ENCODE peak calls at places on chromosome 20, in nine cellular contexts. O is Karpas-422, E is MM.1S, C is GM23248, W is hepatocyte, A is PC-9, D is OCI-LY7, Y is HCT116, Q is GM23338. B is an unnamed sample.

GRCh38 chr20:37333130-37333847 is 12.7 kb upstream of the SRC start:
- DNase-seq in O (no peak), A (no peak), D (no peak), W (no peak), E (no peak), C (no peak), Q (no peak), Y (no peak), B (no peak)

GRCh38 chr20:44181611-44182010 is 5.4 kb downstream of the JPH2 start:
- DNase-seq in O (no peak), A (no peak), D (no peak), Y (no peak), E (no peak), W (no peak), Q (no peak), C (no peak), B (no peak)

GRCh38 chr20:44532248-44532980 is 10.5 kb upstream of the SERINC3 start:
- DNase-seq in A (no peak), Y (no peak), C (peak; percentile 45), O (no peak), Q (no peak), E (no peak), W (no peak), D (no peak), B (peak; percentile 25)

GRCh38 chr20:60024801-60025200 is 66.6 kb downstream of the CDH26 start:
- DNase-seq in W (no peak), Y (no peak), O (no peak), D (no peak), A (no peak), C (no peak), E (no peak), Q (peak; percentile 58), B (no peak)

GRCh38 chr20:20414640-20415274 is 46.9 kb downstream of the INSM1 start:
- DNase-seq in A (no peak), W (no peak), Y (no peak), E (no peak), C (no peak), D (no peak), Q (no peak), O (no peak), B (no peak)

GRCh38 chr20:33165416-33166055 is 2.4 kb upstream of the BPIFA2 start:
- DNase-seq in Q (no peak), O (no peak), C (no peak), E (no peak), W (no peak), A (peak; percentile 42), D (no peak), Y (no peak), B (no peak)

GRCh38 chr20:47124235-47124717 is 229.6 kb downstream of the EYA2 start:
- DNase-seq in E (no peak), A (no peak), W (no peak), C (peak; percentile 32), Q (no peak), O (no peak), Y (no peak), D (no peak), B (no peak)

GRCh38 chr20:10448270-10449156 is 13.4 kb downstream of the SLX4IP start:
- DNase-seq in C (peak; percentile 44), W (no peak), D (no peak), A (no peak), Y (no peak), E (no peak), O (peak; percentile 66), Q (no peak), B (no peak)

GRCh38 chr20:58700823-58701222 is 8.2 kb downstream of the NPEPL1 start:
- DNase-seq in C (no peak), E (no peak), W (no peak), Y (no peak), D (no peak), Q (no peak), A (no peak), O (no peak), B (no peak)

GRCh38 chr20:47276856-47277541 is 79.5 kb downstream of the ZMYND8 start:
- DNase-seq in C (peak; percentile 85), D (no peak), O (no peak), A (no peak), Q (no peak), Y (no peak), W (no peak), E (no peak), B (no peak)

GRCh38 chr20:23151885-23152284 is 65.8 kb upstream of the CD93 start:
- DNase-seq in Y (no peak), E (no peak), W (peak; percentile 32), A (no peak), Q (no peak), D (no peak), C (peak; percentile 51), O (no peak), B (no peak)

GRCh38 chr20:20362774-20363435 is 5.0 kb upstream of the INSM1 start:
- DNase-seq in A (no peak), Y (no peak), E (no peak), D (no peak), Q (peak; percentile 84), O (no peak), W (peak; percentile 17), C (peak; percentile 10), B (no peak)

GRCh38 chr20:12699374-12700228 is 309.2 kb upstream of the SPTLC3 start:
- DNase-seq in O (no peak), C (no peak), W (peak; percentile 41), A (no peak), Y (no peak), E (no peak), Q (no peak), D (no peak), B (no peak)

GRCh38 chr20:57779401-57780003 is 69.7 kb upstream of the PMEPA1 start:
- DNase-seq in E (no peak), A (peak; percentile 49), C (no peak), Y (no peak), Q (peak; percentile 17), W (peak; percentile 64), O (no peak), D (no peak), B (peak; percentile 88)

GRCh38 chr20:23666698-23667097 is 22.1 kb downstream of the CST4 start:
- DNase-seq in Y (no peak), A (no peak), O (no peak), D (no peak), Q (no peak), E (no peak), C (no peak), W (no peak), B (no peak)

GRCh38 chr20:52056203-52057062 is 135.1 kb downstream of the ZFP64 start:
- DNase-seq in E (no peak), Q (no peak), O (no peak), W (no peak), C (peak; percentile 90), A (no peak), D (no peak), Y (peak; percentile 7), B (peak; percentile 99)

GRCh38 chr20:52064936-52065335 is 126.6 kb downstream of the ZFP64 start:
- DNase-seq in D (no peak), C (no peak), O (no peak), E (no peak), W (no peak), Q (no peak), Y (no peak), A (no peak), B (no peak)

GRCh38 chr20:52062452-52063209 is 128.9 kb downstream of the ZFP64 start:
- DNase-seq in O (no peak), E (no peak), A (no peak), D (no peak), Y (no peak), W (no peak), C (no peak), Q (no peak), B (no peak)

GRCh38 chr20:52060794-52061714 is 130.5 kb downstream of the ZFP64 start:
- DNase-seq in A (no peak), C (peak; percentile 27), Q (peak; percentile 81), Y (peak; percentile 12), W (peak; percentile 68), D (no peak), O (no peak), E (no peak), B (peak; percentile 84)
- H3K9me2 ChIP-seq in A (no peaks in the 10 kb centered on the region), C (no peaks in the 10 kb centered on the region), Q (no peaks in the 10 kb centered on the region), Y (no peaks in the 10 kb centered on the region), W (no peaks in the 10 kb centered on the region), D (no peaks in the 10 kb centered on the region), O (no peaks in the 10 kb centered on the region), E (no peaks in the 10 kb centered on the region), B (no peaks in the 10 kb centered on the region)

GRCh38 chr20:3804781-3805180 is 8.7 kb downstream of the CDC25B start:
- DNase-seq in Y (no peak), A (no peak), C (no peak), O (no peak), Q (no peak), E (no peak), W (no peak), D (no peak), B (no peak)
- H3K4me1 ChIP-seq in Y (peaks cover 76% of the 10 kb centered on the region), A (peaks cover 38% of the 10 kb centered on the region), C (peaks cover 38% of the 10 kb centered on the region), O (peaks cover 7% of the 10 kb centered on the region), Q (peaks cover 28% of the 10 kb centered on the region), E (peaks cover 7% of the 10 kb centered on the region), W (peaks cover 33% of the 10 kb centered on the region), D (peaks cover 19% of the 10 kb centered on the region), B (peaks cover 42% of the 10 kb centered on the region)

GRCh38 chr20:17343631-17344447 is 117.0 kb downstream of the PCSK2 start:
- DNase-seq in W (no peak), Q (no peak), Y (no peak), C (peak; percentile 77), O (no peak), A (no peak), E (no peak), D (no peak), B (no peak)

GRCh38 chr20:17344775-17345174 is 117.9 kb downstream of the PCSK2 start:
- DNase-seq in D (no peak), Y (no peak), Q (no peak), W (no peak), A (no peak), E (no peak), O (no peak), C (peak; percentile 24), B (no peak)

GRCh38 chr20:17343091-17343490 is 116.3 kb downstream of the PCSK2 start:
- DNase-seq in A (no peak), D (no peak), Y (no peak), C (peak; percentile 29), E (no peak), W (no peak), O (no peak), Q (no peak), B (no peak)

GRCh38 chr20:17334866-17335412 is 108.1 kb downstream of the PCSK2 start:
- DNase-seq in Y (no peak), A (no peak), W (no peak), D (no peak), O (no peak), E (no peak), Q (no peak), C (no peak), B (no peak)

DNA sequence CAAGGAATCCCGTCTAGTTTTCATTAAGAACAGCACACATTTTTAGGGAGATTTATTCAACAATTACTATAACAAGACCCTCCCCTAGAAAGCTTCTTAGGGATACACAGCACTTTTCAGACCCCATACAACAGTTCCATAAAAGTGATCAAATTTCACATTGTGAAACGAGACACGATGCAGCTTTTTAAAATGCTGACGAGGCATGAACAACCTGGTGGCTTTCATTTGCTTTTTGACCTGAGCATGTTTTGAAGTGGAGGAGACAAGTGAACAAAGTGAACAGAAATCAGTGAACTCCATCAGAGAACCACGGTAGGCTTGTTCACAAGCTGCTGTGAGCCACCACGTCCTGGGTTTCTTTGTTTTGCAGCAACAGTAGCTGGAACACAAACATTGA is 112.2 kb downstream of the PCSK2 start:
- DNase-seq in W (no peak), Y (no peak), D (no peak), Q (no peak), A (no peak), O (no peak), C (no peak), E (no peak), B (no peak)
- H3K9me2 ChIP-seq in W (no peaks in the 10 kb centered on the region), Y (no peaks in the 10 kb centered on the region), D (no peaks in the 10 kb centered on the region), Q (no peaks in the 10 kb centered on the region), A (no peaks in the 10 kb centered on the region), O (no peaks in the 10 kb centered on the region), C (no peaks in the 10 kb centered on the region), E (no peaks in the 10 kb centered on the region), B (no peaks in the 10 kb centered on the region)

GRCh38 chr20:14829897-14830296 is 492.5 kb upstream of the FLRT3 start:
- DNase-seq in W (no peak), O (no peak), D (no peak), C (no peak), Q (no peak), Y (no peak), A (no peak), E (no peak), B (no peak)
- H3K4me1 ChIP-seq in W (no peaks in the 10 kb centered on the region), O (no peaks in the 10 kb centered on the region), D (no peaks in the 10 kb centered on the region), C (no peaks in the 10 kb centered on the region), Q (peaks cover 6% of the 10 kb centered on the region), Y (no peaks in the 10 kb centered on the region), A (no peaks in the 10 kb centered on the region), E (no peaks in the 10 kb centered on the region), B (no peaks in the 10 kb centered on the region)

B was measured in PC-3.